ENCODE peak calls at places on chromosomes 7 and 10, in seven cellular contexts. B is keratinocyte; C is DMS 273 treated with DMSO at 0.1 percent for 48 hours; H is T-helper 2 cell; P is AML-193; F is stimulated activated CD4-positive, alpha-beta T cell treated with anti-CD3 and anti-CD28 coated beads, TNF-alpha, amount 100 ng/mL, for 24 hours; Y is AG20443. M is an unnamed sample.

GRCh38 chr7:70384891-70385290 is 747.1 kb upstream of the GALNT17 start:
- DNase-seq in P (no peak), H (no peak), B (peak; percentile 1), F (no peak), C (peak; percentile 49), Y (peak; percentile 72), M (no peak)

GRCh38 chr10:67969875-67970274 is 85.4 kb downstream of the SIRT1 start:
- DNase-seq in H (no peak), P (no peak), C (no peak), Y (peak; percentile 9), B (no peak), F (no peak), M (no peak)

GRCh38 chr7:116283595-116284204 is 73.4 kb downstream of the TES start:
- DNase-seq in H (no peak), B (no peak), C (no peak), F (no peak), P (no peak), Y (no peak), M (no peak)

GRCh38 chr10:29811751-29812427 is 177.1 kb upstream of the SVIL start:
- DNase-seq in F (no peak), Y (peak; percentile 89), P (no peak), C (peak; percentile 10), H (no peak), B (no peak), M (no peak)

GRCh38 chr7:104328308-104328969 is at the start of gene LHFPL3:
- DNase-seq in H (no peak), C (peak; percentile 53), F (no peak), B (no peak), P (no peak), Y (peak; percentile 19), M (no peak)

GRCh38 chr7:5423272-5423843 is at the start of gene TNRC18:
- DNase-seq in P (no peak), C (no peak), H (no peak), F (no peak), B (no peak), Y (peak; percentile 43), M (peak; percentile 28)

GRCh38 chr7:114589436-114589835 is 174.8 kb downstream of the FOXP2 start:
- DNase-seq in Y (no peak), F (no peak), B (no peak), H (no peak), P (no peak), C (no peak), M (no peak)

GRCh38 chr7:44377134-44377463 is 51.7 kb upstream of the CAMK2B start:
- DNase-seq in Y (peak; percentile 2), P (no peak), H (no peak), C (no peak), B (no peak), F (no peak), M (no peak)

GRCh38 chr10:24825551-24825950 is 101.9 kb upstream of the ARHGAP21 start:
- DNase-seq in P (no peak), C (no peak), F (no peak), B (no peak), H (no peak), Y (peak; percentile 39), M (no peak)

GRCh38 chr10:50987934-50988333 is 86.4 kb upstream of the PRKG1 start:
- DNase-seq in C (no peak), B (no peak), H (no peak), F (no peak), P (no peak), Y (no peak), M (no peak)

GRCh38 chr7:75966209-75966961 is 28.0 kb downstream of the TMEM120A start:
- DNase-seq in H (no peak), Y (peak; percentile 85), C (peak; percentile 87), P (no peak), B (no peak), F (no peak), M (no peak)

GRCh38 chr7:48875300-48875916 is 48.9 kb upstream of the CDC14C start:
- DNase-seq in Y (peak; percentile 47), C (no peak), B (no peak), P (peak; percentile 25), F (no peak), H (no peak), M (no peak)

GRCh38 chr7:148410905-148411304 is 179.7 kb upstream of the C7orf33 start:
- DNase-seq in B (no peak), C (no peak), Y (no peak), P (no peak), F (no peak), H (no peak), M (no peak)

GRCh38 chr10:14386202-14386593 is 55.5 kb upstream of the FRMD4A start:
- DNase-seq in C (no peak), Y (peak; percentile 85), H (peak; percentile 46), F (peak; percentile 31), P (no peak), B (peak; percentile 73), M (no peak)

GRCh38 chr10:11724938-11725776 is 17.0 kb upstream of the ECHDC3 start:
- DNase-seq in H (no peak), P (peak; percentile 57), B (no peak), C (peak; percentile 18), F (no peak), Y (peak; percentile 80), M (no peak)

GRCh38 chr7:128117691-128118090 is 86.5 kb upstream of the LRRC4 start:
- DNase-seq in F (no peak), P (no peak), B (no peak), Y (no peak), C (no peak), H (no peak), M (no peak)

GRCh38 chr10:121627810-121628209 is 29.6 kb upstream of the FGFR2 start:
- DNase-seq in Y (no peak), C (no peak), H (no peak), P (no peak), F (no peak), B (peak; percentile 35), M (no peak)

GRCh38 chr10:11036424-11037011 is 18.8 kb downstream of the CELF2 start:
- DNase-seq in F (no peak), H (no peak), B (no peak), C (no peak), P (no peak), Y (peak; percentile 65), M (no peak)

GRCh38 chr10:44917848-44918247 is 6.7 kb downstream of the TMEM72 start:
- DNase-seq in Y (no peak), P (no peak), C (no peak), B (no peak), F (no peak), H (no peak), M (no peak)

GRCh38 chr10:103852189-103852711 is 3.1 kb downstream of the SH3PXD2A start:
- DNase-seq in P (no peak), H (no peak), Y (peak; percentile 66), C (no peak), F (no peak), B (no peak), M (no peak)

GRCh38 chr10:24349379-24350110 is 140.6 kb downstream of the KIAA1217 start:
- DNase-seq in P (no peak), B (peak; percentile 32), H (no peak), Y (no peak), C (no peak), F (no peak), M (no peak)

GRCh38 chr7:23469150-23469960 is 936 bp downstream of the IGF2BP3 start:
- DNase-seq in C (no peak), P (no peak), F (no peak), B (no peak), Y (no peak), H (no peak), M (peak; percentile 58)

GRCh38 chr10:87753995-87754866 is 63.8 kb downstream of the ATAD1 start:
- DNase-seq in C (no peak), H (no peak), Y (no peak), B (no peak), P (no peak), F (no peak), M (no peak)

GRCh38 chr10:59465089-59465488 is 102.7 kb upstream of the FAM13C start:
- DNase-seq in C (no peak), H (no peak), Y (peak; percentile 22), F (no peak), B (no peak), P (no peak), M (no peak)

GRCh38 chr10:98394855-98395440 is 20.0 kb downstream of the PYROXD2 start:
- DNase-seq in Y (peak; percentile 28), F (no peak), P (no peak), C (no peak), H (no peak), B (no peak), M (no peak)

GRCh38 chr7:27108390-27109127 is 6.1 kb upstream of the HOXA2 start:
- DNase-seq in Y (no peak), F (no peak), C (no peak), P (no peak), B (no peak), H (no peak), M (no peak)

GRCh38 chr10:32379314-32379949 is 32.5 kb upstream of the EPC1 start:
- DNase-seq in C (peak; percentile 71), B (no peak), Y (peak; percentile 62), H (no peak), F (no peak), P (peak; percentile 79), M (no peak)

GRCh38 chr7:101378808-101379207 is 16.1 kb downstream of the COL26A1 start:
- DNase-seq in P (no peak), C (no peak), F (no peak), H (no peak), Y (peak; percentile 57), B (no peak), M (no peak)

GRCh38 chr10:63573068-63573697 is 52.0 kb downstream of the REEP3 start:
- DNase-seq in H (no peak), Y (no peak), P (no peak), F (no peak), B (no peak), C (peak; percentile 24), M (no peak)

GRCh38 chr7:95246935-95247370 is 77.4 kb downstream of the PON1 start:
- DNase-seq in H (no peak), B (peak; percentile 11), P (peak; percentile 39), Y (peak; percentile 77), C (peak; percentile 67), F (no peak), M (no peak)

GRCh38 chr7:36598056-36598675 is 126.1 kb downstream of the AOAH start:
- DNase-seq in H (no peak), B (no peak), Y (no peak), P (no peak), F (no peak), C (no peak), M (no peak)

GRCh38 chr10:110657968-110658691 is 14.0 kb downstream of the RBM20 start:
- DNase-seq in C (no peak), B (no peak), F (no peak), H (no peak), Y (no peak), P (no peak), M (no peak)

GRCh38 chr10:22611425-22612111 is 102.8 kb downstream of the PIP4K2A start:
- DNase-seq in C (no peak), Y (no peak), P (no peak), B (no peak), H (no peak), F (peak; percentile 36), M (no peak)

GRCh38 chr10:48343106-48343505 is 36.6 kb downstream of the MAPK8 start:
- DNase-seq in B (no peak), H (no peak), F (no peak), C (peak; percentile 4), P (no peak), Y (no peak), M (no peak)

GRCh38 chr10:97003151-97003803 is 171.2 kb downstream of the LCOR start:
- DNase-seq in B (no peak), P (no peak), H (no peak), F (no peak), Y (no peak), C (no peak), M (no peak)

GRCh38 chr10:72081772-72082590 is 6.4 kb downstream of the SPOCK2 start:
- DNase-seq in H (no peak), P (no peak), B (peak; percentile 44), C (no peak), Y (peak; percentile 14), F (no peak), M (no peak)

GRCh38 chr7:151637781-151638261 is 118.1 kb upstream of the RHEB start:
- DNase-seq in Y (no peak), P (no peak), C (no peak), F (no peak), B (no peak), H (no peak), M (no peak)

GRCh38 chr7:50782376-50783208 is at the start of gene GRB10:
- DNase-seq in C (no peak), B (no peak), H (no peak), F (no peak), P (no peak), Y (peak; percentile 84), M (no peak)

M was measured in activated B cell treated with CpG ODN at 0.5 μM for 24 hours.